ENCODE peak calls at places on chromosomes 11 and 22, in seven cellular contexts. One of them, this sample, is unnamed.

GRCh38 chr11:46533396-46534110 is 60.3 kb downstream of the AMBRA1 start:
- DNase-seq in body of pancreas: no peak
- DNase-seq in hepatocyte: no peak
- DNase-seq in MM.1S: no peak
- DNase-seq in transverse colon: no peak
- DNase-seq in PC-9: no peak
- DNase-seq in SJSA1: no peak
- DNase-seq in this sample: no peak

GRCh38 chr11:559020-559620 is 1.4 kb downstream of the LMNTD2 start:
- DNase-seq in body of pancreas: no peak
- DNase-seq in hepatocyte: no peak
- DNase-seq in MM.1S: peak
- DNase-seq in transverse colon: no peak
- DNase-seq in PC-9: no peak
- DNase-seq in SJSA1: no peak
- DNase-seq in this sample: no peak

GRCh38 chr22:27344546-27344945 is 457.0 kb downstream of the MN1 start:
- DNase-seq in body of pancreas: no peak
- DNase-seq in hepatocyte: no peak
- DNase-seq in MM.1S: no peak
- DNase-seq in transverse colon: no peak
- DNase-seq in PC-9: no peak
- DNase-seq in SJSA1: no peak
- DNase-seq in this sample: no peak

GRCh38 chr22:49789289-49790141 is 38.2 kb downstream of the BRD1 start:
- DNase-seq in body of pancreas: no peak
- DNase-seq in hepatocyte: no peak
- DNase-seq in MM.1S: no peak
- DNase-seq in transverse colon: peak
- DNase-seq in PC-9: no peak
- DNase-seq in SJSA1: no peak
- DNase-seq in this sample: peak

GRCh38 chr22:22948651-22949611 is 61.3 kb downstream of the IGLL5 start:
- DNase-seq in body of pancreas: no peak
- DNase-seq in hepatocyte: peak
- DNase-seq in MM.1S: peak
- DNase-seq in transverse colon: no peak
- DNase-seq in PC-9: no peak
- DNase-seq in SJSA1: no peak
- DNase-seq in this sample: no peak

GRCh38 chr11:77068461-77069335 is 1.9 kb downstream of the CAPN5 start:
- DNase-seq in body of pancreas: no peak
- DNase-seq in hepatocyte: no peak
- DNase-seq in MM.1S: no peak
- DNase-seq in transverse colon: peak
- DNase-seq in PC-9: no peak
- DNase-seq in SJSA1: no peak
- DNase-seq in this sample: no peak

GRCh38 chr22:39230261-39231196 is 14.3 kb downstream of the PDGFB start:
- DNase-seq in body of pancreas: no peak
- DNase-seq in hepatocyte: no peak
- DNase-seq in MM.1S: no peak
- DNase-seq in transverse colon: no peak
- DNase-seq in PC-9: no peak
- DNase-seq in SJSA1: no peak
- DNase-seq in this sample: no peak

GRCh38 chr11:130636672-130637463 is 188.4 kb downstream of the ADAMTS15 start:
- DNase-seq in body of pancreas: no peak
- DNase-seq in hepatocyte: peak
- DNase-seq in MM.1S: no peak
- DNase-seq in transverse colon: no peak
- DNase-seq in PC-9: peak
- DNase-seq in SJSA1: peak
- DNase-seq in this sample: no peak

GRCh38 chr11:14623036-14623435 is 20.6 kb upstream of the PDE3B start:
- DNase-seq in body of pancreas: no peak
- DNase-seq in hepatocyte: no peak
- DNase-seq in MM.1S: no peak
- DNase-seq in transverse colon: no peak
- DNase-seq in PC-9: no peak
- DNase-seq in SJSA1: no peak
- DNase-seq in this sample: no peak

GRCh38 chr11:44834846-44835245 is 108.1 kb downstream of the TSPAN18 start:
- DNase-seq in body of pancreas: no peak
- DNase-seq in hepatocyte: no peak
- DNase-seq in MM.1S: no peak
- DNase-seq in transverse colon: no peak
- DNase-seq in PC-9: no peak
- DNase-seq in SJSA1: no peak
- DNase-seq in this sample: no peak

GRCh38 chr11:67281552-67282150 is 7.5 kb upstream of the ANKRD13D start:
- DNase-seq in body of pancreas: peak
- DNase-seq in hepatocyte: no peak
- DNase-seq in MM.1S: no peak
- DNase-seq in transverse colon: peak
- DNase-seq in PC-9: no peak
- DNase-seq in SJSA1: no peak
- DNase-seq in this sample: no peak

GRCh38 chr11:35287491-35287890 is 131.9 kb downstream of the SLC1A2 start:
- DNase-seq in body of pancreas: no peak
- DNase-seq in hepatocyte: no peak
- DNase-seq in MM.1S: no peak
- DNase-seq in transverse colon: no peak
- DNase-seq in PC-9: no peak
- DNase-seq in SJSA1: no peak
- DNase-seq in this sample: no peak

GRCh38 chr11:2156416-2157182 is 4.4 kb downstream of the INS start:
- DNase-seq in body of pancreas: peak
- DNase-seq in hepatocyte: peak
- DNase-seq in MM.1S: peak
- DNase-seq in transverse colon: peak
- DNase-seq in PC-9: no peak
- DNase-seq in SJSA1: peak
- DNase-seq in this sample: peak

GRCh38 chr11:66126064-66126463 is 56.0 kb downstream of the PACS1 start:
- DNase-seq in body of pancreas: peak
- DNase-seq in hepatocyte: no peak
- DNase-seq in MM.1S: no peak
- DNase-seq in transverse colon: no peak
- DNase-seq in PC-9: no peak
- DNase-seq in SJSA1: no peak
- DNase-seq in this sample: no peak

GRCh38 chr11:20192641-20193040 is 32.4 kb upstream of the DBX1 start:
- DNase-seq in body of pancreas: no peak
- DNase-seq in hepatocyte: no peak
- DNase-seq in MM.1S: no peak
- DNase-seq in transverse colon: no peak
- DNase-seq in PC-9: no peak
- DNase-seq in SJSA1: no peak
- DNase-seq in this sample: no peak

GRCh38 chr11:20194470-20194869 is 34.2 kb upstream of the DBX1 start:
- DNase-seq in body of pancreas: no peak
- DNase-seq in hepatocyte: no peak
- DNase-seq in MM.1S: no peak
- DNase-seq in transverse colon: no peak
- DNase-seq in PC-9: no peak
- DNase-seq in SJSA1: no peak
- DNase-seq in this sample: no peak

GRCh38 chr11:20197881-20198280 is 37.6 kb upstream of the DBX1 start:
- DNase-seq in body of pancreas: no peak
- DNase-seq in hepatocyte: no peak
- DNase-seq in MM.1S: peak
- DNase-seq in transverse colon: no peak
- DNase-seq in PC-9: no peak
- DNase-seq in SJSA1: no peak
- DNase-seq in this sample: no peak

GRCh38 chr11:20192151-20192550 is 31.9 kb upstream of the DBX1 start:
- DNase-seq in body of pancreas: no peak
- DNase-seq in hepatocyte: no peak
- DNase-seq in MM.1S: no peak
- DNase-seq in transverse colon: no peak
- DNase-seq in PC-9: no peak
- DNase-seq in SJSA1: no peak
- DNase-seq in this sample: no peak

DNA sequence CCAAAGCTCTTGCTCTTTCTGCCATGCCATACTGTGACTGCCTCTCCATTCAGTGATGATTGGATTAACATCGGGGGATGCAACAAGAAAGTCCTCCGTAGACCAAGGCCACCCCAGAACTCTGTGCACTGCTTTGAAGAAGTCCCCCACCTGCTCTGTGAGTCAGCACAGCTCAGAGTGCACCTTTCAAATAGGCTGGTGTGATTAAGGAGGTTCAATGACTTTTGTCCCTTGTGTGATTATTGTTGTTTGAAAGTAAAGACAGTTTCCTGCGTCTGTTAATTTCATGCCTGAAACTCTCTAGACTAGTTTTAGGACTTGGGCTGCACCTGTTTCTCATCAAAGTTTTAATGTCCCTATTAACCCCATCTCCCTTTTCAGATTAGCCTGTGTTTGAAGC is 33.0 kb upstream of the DBX1 start:
- DNase-seq in body of pancreas: no peak
- DNase-seq in hepatocyte: no peak
- DNase-seq in MM.1S: peak
- DNase-seq in transverse colon: no peak
- DNase-seq in PC-9: no peak
- DNase-seq in SJSA1: no peak
- DNase-seq in this sample: no peak
- H3K27ac ChIP-seq in body of pancreas: no peak
- H3K27ac ChIP-seq in hepatocyte: no peak
- H3K27ac ChIP-seq in MM.1S: peak
- H3K27ac ChIP-seq in transverse colon: no peak
- H3K27ac ChIP-seq in PC-9: no peak
- H3K27ac ChIP-seq in SJSA1: no peak
- H3K27ac ChIP-seq in this sample: no peak

GRCh38 chr11:126263489-126263888 is 5.2 kb downstream of the SRPRA start:
- DNase-seq in body of pancreas: no peak
- DNase-seq in hepatocyte: no peak
- DNase-seq in MM.1S: no peak
- DNase-seq in transverse colon: no peak
- DNase-seq in PC-9: no peak
- DNase-seq in SJSA1: no peak
- DNase-seq in this sample: no peak

GRCh38 chr11:126265801-126266200 is 2.9 kb downstream of the SRPRA start:
- DNase-seq in body of pancreas: no peak
- DNase-seq in hepatocyte: no peak
- DNase-seq in MM.1S: no peak
- DNase-seq in transverse colon: no peak
- DNase-seq in PC-9: peak
- DNase-seq in SJSA1: no peak
- DNase-seq in this sample: no peak

GRCh38 chr11:126268361-126268707 is 361 bp downstream of the SRPRA start:
- DNase-seq in body of pancreas: no peak
- DNase-seq in hepatocyte: peak
- DNase-seq in MM.1S: peak
- DNase-seq in transverse colon: no peak
- DNase-seq in PC-9: no peak
- DNase-seq in SJSA1: no peak
- DNase-seq in this sample: peak

GRCh38 chr11:126268708-126269579 is at the start of the genes FOXRED1 and SRPRA:
- DNase-seq in body of pancreas: peak
- DNase-seq in hepatocyte: peak
- DNase-seq in MM.1S: peak
- DNase-seq in transverse colon: peak
- DNase-seq in PC-9: peak
- DNase-seq in SJSA1: peak
- DNase-seq in this sample: peak

GRCh38 chr11:126267650-126268049 is 1.0 kb downstream of the SRPRA start:
- DNase-seq in body of pancreas: peak
- DNase-seq in hepatocyte: no peak
- DNase-seq in MM.1S: no peak
- DNase-seq in transverse colon: no peak
- DNase-seq in PC-9: peak
- DNase-seq in SJSA1: no peak
- DNase-seq in this sample: no peak
- H3K27ac ChIP-seq in body of pancreas: peak
- H3K27ac ChIP-seq in hepatocyte: peak
- H3K27ac ChIP-seq in MM.1S: peak
- H3K27ac ChIP-seq in transverse colon: peak
- H3K27ac ChIP-seq in PC-9: peak
- H3K27ac ChIP-seq in SJSA1: peak
- H3K27ac ChIP-seq in this sample: peak

GRCh38 chr11:70879601-70880285 is 372.6 kb downstream of the SHANK2 start:
- DNase-seq in body of pancreas: no peak
- DNase-seq in hepatocyte: no peak
- DNase-seq in MM.1S: no peak
- DNase-seq in transverse colon: no peak
- DNase-seq in PC-9: no peak
- DNase-seq in SJSA1: no peak
- DNase-seq in this sample: no peak

GRCh38 chr11:70877151-70877550 is 375.2 kb downstream of the SHANK2 start:
- DNase-seq in body of pancreas: no peak
- DNase-seq in hepatocyte: no peak
- DNase-seq in MM.1S: no peak
- DNase-seq in transverse colon: no peak
- DNase-seq in PC-9: no peak
- DNase-seq in SJSA1: no peak
- DNase-seq in this sample: no peak

GRCh38 chr11:70876685-70877084 is 375.7 kb downstream of the SHANK2 start:
- DNase-seq in body of pancreas: peak
- DNase-seq in hepatocyte: no peak
- DNase-seq in MM.1S: no peak
- DNase-seq in transverse colon: no peak
- DNase-seq in PC-9: no peak
- DNase-seq in SJSA1: no peak
- DNase-seq in this sample: no peak

GRCh38 chr11:70880416-70880815 is 372.0 kb downstream of the SHANK2 start:
- DNase-seq in body of pancreas: no peak
- DNase-seq in hepatocyte: no peak
- DNase-seq in MM.1S: no peak
- DNase-seq in transverse colon: no peak
- DNase-seq in PC-9: no peak
- DNase-seq in SJSA1: no peak
- DNase-seq in this sample: no peak

GRCh38 chr11:70878366-70878765 is 374.0 kb downstream of the SHANK2 start:
- DNase-seq in body of pancreas: no peak
- DNase-seq in hepatocyte: no peak
- DNase-seq in MM.1S: no peak
- DNase-seq in transverse colon: no peak
- DNase-seq in PC-9: no peak
- DNase-seq in SJSA1: no peak
- DNase-seq in this sample: no peak
- H3K27ac ChIP-seq in body of pancreas: no peak
- H3K27ac ChIP-seq in hepatocyte: no peak
- H3K27ac ChIP-seq in MM.1S: no peak
- H3K27ac ChIP-seq in transverse colon: no peak
- H3K27ac ChIP-seq in PC-9: no peak
- H3K27ac ChIP-seq in SJSA1: no peak
- H3K27ac ChIP-seq in this sample: no peak

GRCh38 chr11:27178859-27179258 is 138.2 kb downstream of the BBOX1 start:
- DNase-seq in body of pancreas: no peak
- DNase-seq in hepatocyte: no peak
- DNase-seq in MM.1S: no peak
- DNase-seq in transverse colon: no peak
- DNase-seq in PC-9: no peak
- DNase-seq in SJSA1: no peak
- DNase-seq in this sample: no peak
- H3K27ac ChIP-seq in body of pancreas: no peak
- H3K27ac ChIP-seq in hepatocyte: no peak
- H3K27ac ChIP-seq in MM.1S: no peak
- H3K27ac ChIP-seq in transverse colon: no peak
- H3K27ac ChIP-seq in PC-9: no peak
- H3K27ac ChIP-seq in SJSA1: no peak
- H3K27ac ChIP-seq in this sample: no peak